ENCODE peak calls at places on chromosomes 13 and 19, in six cellular contexts. K is breast epithelium; S is tibial artery; P is CD4-positive, CD25-positive, alpha-beta regulatory T cell; N is sigmoid colon; R is neuronal stem cell. B is an unnamed sample. For H3K27me3, the result is how much of the 10 kb centered on the place peaks cover.

GRCh38 chr13:73092831-73093230 is 34.0 kb downstream of the KLF5 start:
- DNase-seq in K (no peak), S (no peak), P (no peak), N (no peak), R (no peak), B (no peak)

GRCh38 chr19:2610637-2611482 is 91.6 kb downstream of the GNG7 start:
- DNase-seq in K (peak), S (peak), P (peak), N (peak), R (peak), B (peak)

GRCh38 chr13:61727714-61728275 is 312.1 kb upstream of the PCDH20 start:
- DNase-seq in K (no peak), S (no peak), P (no peak), N (no peak), R (no peak), B (no peak)

GRCh38 chr13:110499621-110500281 is 61.8 kb downstream of the RAB20 start:
- DNase-seq in K (no peak), S (no peak), P (no peak), N (no peak), R (no peak), B (no peak)

GRCh38 chr13:19888799-19889198 is 25.4 kb upstream of the ZMYM5 start:
- DNase-seq in K (no peak), S (no peak), P (no peak), N (no peak), R (no peak), B (no peak)

GRCh38 chr13:54162069-54162468 is 1133.5 kb downstream of the OLFM4 start:
- DNase-seq in K (no peak), S (no peak), P (no peak), N (no peak), R (no peak), B (no peak)

GRCh38 chr19:8611890-8612806 is 1.6 kb upstream of the ADAMTS10 start:
- DNase-seq in K (no peak), S (peak), P (no peak), N (peak), R (no peak), B (no peak)

GRCh38 chr19:46480409-46480808 is 9.0 kb upstream of the PNMA8A start:
- DNase-seq in K (no peak), S (no peak), P (no peak), N (peak), R (no peak), B (no peak)

GRCh38 chr19:6213266-6213595 is 66.5 kb downstream of the MLLT1 start:
- DNase-seq in K (no peak), S (no peak), P (no peak), N (no peak), R (no peak), B (no peak)

GRCh38 chr13:78372581-78372980 is 230.8 kb downstream of the POU4F1 start:
- DNase-seq in K (no peak), S (no peak), P (no peak), N (no peak), R (no peak), B (no peak)

GRCh38 chr19:14166448-14166847 is 30.1 kb upstream of the ASF1B start:
- DNase-seq in K (no peak), S (no peak), P (no peak), N (no peak), R (no peak), B (no peak)

GRCh38 chr19:17757125-17757524 is 5.8 kb downstream of the FCHO1 start:
- DNase-seq in K (peak), S (peak), P (no peak), N (peak), R (no peak), B (no peak)

GRCh38 chr13:113483504-113484287 is 6.8 kb downstream of the DCUN1D2 start:
- DNase-seq in K (no peak), S (no peak), P (no peak), N (no peak), R (no peak), B (no peak)

GRCh38 chr19:14405758-14406644 is 13.1 kb downstream of the DDX39A start:
- DNase-seq in K (peak), S (peak), P (peak), N (peak), R (peak), B (peak)

GRCh38 chr19:45667620-45668341 is at the start of gene GIPR:
- DNase-seq in K (no peak), S (no peak), P (peak), N (no peak), R (no peak), B (peak)

GRCh38 chr13:106295971-106296370 is 239.5 kb downstream of the EFNB2 start:
- DNase-seq in K (no peak), S (no peak), P (no peak), N (no peak), R (no peak), B (no peak)

GRCh38 chr13:21675095-21676007 is 4.5 kb downstream of the FGF9 start:
- DNase-seq in K (no peak), S (no peak), P (peak), N (peak), R (peak), B (no peak)

GRCh38 chr19:10643968-10644290 is 10.2 kb upstream of the ILF3 start:
- DNase-seq in K (no peak), S (no peak), P (no peak), N (no peak), R (no peak), B (no peak)

GRCh38 chr13:83378901-83379300 is 503.4 kb downstream of the SLITRK1 start:
- DNase-seq in K (no peak), S (no peak), P (no peak), N (no peak), R (no peak), B (no peak)

GRCh38 chr13:22461854-22462565 is 718.8 kb upstream of the SGCG start:
- DNase-seq in K (no peak), S (no peak), P (no peak), N (no peak), R (no peak), B (no peak)

GRCh38 chr19:41218249-41218614 is 791 bp upstream of the AXL start:
- DNase-seq in K (no peak), S (no peak), P (no peak), N (no peak), R (no peak), B (no peak)

GRCh38 chr19:9494096-9494495 is 4.3 kb downstream of the ZNF560 start:
- DNase-seq in K (no peak), S (no peak), P (no peak), N (no peak), R (no peak), B (no peak)

GRCh38 chr19:782195-783043 is 14.8 kb upstream of the PTBP1 start:
- DNase-seq in K (no peak), S (no peak), P (no peak), N (no peak), R (peak), B (peak)

GRCh38 chr13:59345316-59345715 is 818.4 kb downstream of the DIAPH3 start:
- DNase-seq in K (no peak), S (no peak), P (no peak), N (peak), R (no peak), B (no peak)

GRCh38 chr19:1251503-1252220 is 3.3 kb downstream of the MIDN start:
- DNase-seq in K (no peak), S (peak), P (peak), N (peak), R (no peak), B (peak)

GRCh38 chr19:35717665-35718344 is at the start of gene KMT2B:
- DNase-seq in K (no peak), S (no peak), P (no peak), N (peak), R (no peak), B (peak)

GRCh38 chr13:23621316-23621645 is 51.1 kb downstream of the TNFRSF19 start:
- DNase-seq in K (no peak), S (no peak), P (no peak), N (no peak), R (no peak), B (peak)

GRCh38 chr13:113915012-113915763 is 51.3 kb upstream of the GAS6 start:
- DNase-seq in K (peak), S (no peak), P (no peak), N (no peak), R (no peak), B (no peak)

GRCh38 chr19:48287748-48288147 is 17.9 kb downstream of the ZNF114 start:
- DNase-seq in K (no peak), S (no peak), P (no peak), N (no peak), R (no peak), B (no peak)

GRCh38 chr19:14091086-14091884 is 734 bp upstream of the SAMD1 start:
- DNase-seq in K (no peak), S (peak), P (peak), N (no peak), R (peak), B (peak)

GRCh38 chr13:44050450-44051063 is 170.9 kb downstream of the LACC1 start:
- DNase-seq in K (no peak), S (no peak), P (no peak), N (no peak), R (no peak), B (peak)

GRCh38 chr19:2188708-2189385 is 25.1 kb downstream of the DOT1L start:
- DNase-seq in K (no peak), S (no peak), P (no peak), N (no peak), R (no peak), B (no peak)

GRCh38 chr13:89401209-89401810 is 1730.1 kb downstream of the SLITRK5 start:
- DNase-seq in K (no peak), S (no peak), P (no peak), N (no peak), R (no peak), B (no peak)

GRCh38 chr13:23433171-23434153 is at the start of gene SACS:
- DNase-seq in K (no peak), S (no peak), P (no peak), N (peak), R (peak), B (peak)

GRCh38 chr13:51818276-51818675 is 14.3 kb upstream of the DHRS12 start:
- DNase-seq in K (no peak), S (peak), P (no peak), N (peak), R (no peak), B (no peak)

DNA sequence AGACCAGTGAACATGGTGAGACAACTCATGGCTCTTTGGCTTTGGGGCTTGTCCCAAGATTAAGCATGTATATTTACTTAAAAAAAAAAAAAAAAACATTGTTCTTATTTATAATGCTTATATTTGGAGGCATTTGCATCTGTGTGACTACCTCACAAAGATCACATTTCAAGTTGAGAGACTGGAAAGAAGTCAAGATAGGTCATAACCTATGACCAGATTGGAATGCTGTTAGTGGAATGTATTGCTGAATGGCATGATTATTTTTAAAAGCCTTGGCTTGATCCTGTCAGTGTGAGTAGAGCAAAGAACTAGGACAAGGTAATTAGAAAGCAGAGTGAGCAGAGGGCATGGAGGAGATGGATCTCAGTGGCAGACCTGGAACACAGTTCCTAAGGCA is 214.6 kb downstream of the OXGR1 start:
- DNase-seq in K (no peak), S (no peak), P (no peak), N (no peak), R (no peak), B (no peak)
- H3K27me3 ChIP-seq in K (under half), S (under half), P (under half), N (under half), R (under half), B (under half)

GRCh38 chr13:27917121-27917947 is 2.5 kb upstream of the PDX1 start:
- DNase-seq in K (no peak), S (no peak), P (no peak), N (no peak), R (peak), B (peak)
- H3K27me3 ChIP-seq in K (half or more), S (half or more), P (under half), N (half or more), R (half or more), B (under half)

GRCh38 chr13:112358156-112358555 is 18.0 kb upstream of the SPACA7 start:
- DNase-seq in K (no peak), S (no peak), P (no peak), N (no peak), R (no peak), B (no peak)
- H3K27me3 ChIP-seq in K (under half), S (under half), P (under half), N (under half), R (under half), B (under half)

DNA sequence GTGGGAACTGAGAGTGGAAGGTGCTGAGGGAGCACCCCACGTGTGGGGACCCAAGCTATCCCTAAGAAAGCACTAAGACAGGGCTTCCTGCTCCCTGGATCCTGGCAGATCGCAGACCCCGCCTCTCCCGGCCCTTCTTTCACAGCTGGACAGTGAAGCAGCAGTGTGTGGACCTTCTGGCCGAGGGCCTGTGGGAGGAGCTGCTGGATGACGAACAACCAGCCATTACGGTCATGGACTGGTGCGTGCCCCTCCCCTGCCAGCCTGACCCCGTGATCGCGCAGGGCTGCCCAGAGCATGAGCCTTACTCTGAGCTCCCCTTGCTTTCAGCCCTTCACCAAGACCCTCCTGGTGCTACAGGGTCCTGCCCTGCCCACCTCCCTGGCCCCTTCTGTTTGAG is 2.3 kb downstream of the NCCRP1 start:
- DNase-seq in K (no peak), S (no peak), P (no peak), N (peak), R (no peak), B (no peak)
- H3K27me3 ChIP-seq in K (half or more), S (half or more), P (under half), N (half or more), R (half or more), B (under half)

GRCh38 chr13:45786293-45786920 is 65.1 kb downstream of the SIAH3 start:
- DNase-seq in K (no peak), S (no peak), P (no peak), N (no peak), R (no peak), B (no peak)

GRCh38 chr13:45782327-45783045 is 69.1 kb downstream of the SIAH3 start:
- DNase-seq in K (no peak), S (no peak), P (no peak), N (no peak), R (no peak), B (no peak)

GRCh38 chr13:45783346-45784043 is 68.1 kb downstream of the SIAH3 start:
- DNase-seq in K (no peak), S (no peak), P (no peak), N (no peak), R (no peak), B (no peak)

GRCh38 chr13:45781553-45782326 is 69.8 kb downstream of the SIAH3 start:
- DNase-seq in K (no peak), S (peak), P (no peak), N (peak), R (no peak), B (no peak)

DNA sequence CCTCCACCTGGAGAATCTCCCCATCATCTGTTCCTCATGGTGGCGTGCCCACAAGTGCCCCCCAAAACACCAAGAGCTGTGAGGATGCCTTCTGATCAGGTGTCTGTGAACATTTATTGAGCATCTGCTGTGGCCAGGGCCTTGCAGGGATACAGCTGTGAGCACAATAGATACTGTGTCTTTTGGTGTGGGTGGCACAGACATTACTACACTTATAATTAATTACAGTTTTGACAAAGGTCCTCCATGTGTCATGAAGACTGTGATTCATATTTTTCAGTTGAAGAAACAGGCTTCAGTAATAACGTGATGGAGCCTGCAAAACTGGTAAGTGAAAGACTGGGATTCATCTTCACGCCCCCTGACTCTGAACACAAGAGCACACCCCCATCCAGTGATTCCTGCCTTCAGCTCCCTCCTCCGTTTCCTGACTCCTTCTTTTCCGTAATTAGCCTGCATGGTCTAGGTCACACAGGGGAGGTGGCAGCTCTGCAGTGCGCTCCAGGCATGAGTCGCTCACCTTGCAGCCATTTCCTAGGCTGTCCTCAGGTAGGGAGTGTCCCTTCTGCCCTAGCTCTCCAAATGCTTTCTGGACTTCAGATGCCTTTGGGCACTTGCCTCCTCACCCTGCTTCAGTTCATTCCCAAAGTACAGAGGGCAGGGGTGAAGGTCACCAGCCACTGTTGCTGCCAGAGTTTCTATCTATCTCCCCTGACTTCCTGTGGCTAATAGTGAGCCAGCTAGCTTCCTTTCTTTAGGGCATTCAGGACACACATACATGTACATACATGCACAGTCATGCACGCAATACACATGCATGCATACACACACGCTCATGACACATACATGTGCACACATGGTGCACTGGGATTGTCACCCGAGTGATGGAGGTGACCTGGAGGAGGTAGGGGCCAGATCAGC is 66.5 kb downstream of the SIAH3 start:
- DNase-seq in K (no peak), S (no peak), P (no peak), N (no peak), R (no peak), B (no peak)
- H3K27me3 ChIP-seq in K (under half), S (under half), P (under half), N (under half), R (under half), B (under half)

GRCh38 chr19:54429176-54429495 is 13.9 kb downstream of the TTYH1 start:
- DNase-seq in K (no peak), S (no peak), P (no peak), N (no peak), R (no peak), B (no peak)
- H3K27me3 ChIP-seq in K (under half), S (half or more), P (under half), N (half or more), R (under half), B (under half)

GRCh38 chr19:13039211-13039789 is 44.0 kb downstream of the NFIX start:
- DNase-seq in K (no peak), S (no peak), P (no peak), N (no peak), R (no peak), B (no peak)

GRCh38 chr19:13037161-13037560 is 41.9 kb downstream of the NFIX start:
- DNase-seq in K (no peak), S (peak), P (no peak), N (no peak), R (no peak), B (no peak)

GRCh38 chr19:13036366-13036976 is 41.2 kb downstream of the NFIX start:
- DNase-seq in K (peak), S (peak), P (no peak), N (peak), R (no peak), B (peak)

GRCh38 chr19:13038306-13039210 is 43.3 kb downstream of the NFIX start:
- DNase-seq in K (no peak), S (no peak), P (no peak), N (no peak), R (no peak), B (no peak)

DNA sequence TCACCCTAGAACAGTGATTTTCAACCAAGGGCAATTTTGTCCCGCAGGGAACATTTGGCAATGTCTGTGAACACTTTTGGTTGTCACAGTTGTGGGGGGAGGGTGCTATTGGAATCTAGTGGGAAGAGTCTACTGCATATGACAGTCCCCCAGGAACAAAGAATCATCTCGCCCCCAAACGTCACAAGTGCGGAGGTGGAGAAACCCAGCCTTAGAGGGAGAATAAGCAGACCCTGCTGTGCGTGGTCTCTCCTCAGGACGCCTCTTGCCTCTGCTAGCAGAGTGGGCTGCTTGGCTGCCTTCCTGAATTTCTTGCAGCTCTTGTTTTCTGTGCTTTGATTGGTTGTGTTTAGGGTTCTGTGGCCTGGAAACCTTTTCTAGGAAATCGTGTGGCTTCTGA is 42.4 kb downstream of the NFIX start:
- DNase-seq in K (no peak), S (no peak), P (no peak), N (no peak), R (no peak), B (no peak)
- H3K27me3 ChIP-seq in K (under half), S (under half), P (under half), N (under half), R (half or more), B (under half)

DNA sequence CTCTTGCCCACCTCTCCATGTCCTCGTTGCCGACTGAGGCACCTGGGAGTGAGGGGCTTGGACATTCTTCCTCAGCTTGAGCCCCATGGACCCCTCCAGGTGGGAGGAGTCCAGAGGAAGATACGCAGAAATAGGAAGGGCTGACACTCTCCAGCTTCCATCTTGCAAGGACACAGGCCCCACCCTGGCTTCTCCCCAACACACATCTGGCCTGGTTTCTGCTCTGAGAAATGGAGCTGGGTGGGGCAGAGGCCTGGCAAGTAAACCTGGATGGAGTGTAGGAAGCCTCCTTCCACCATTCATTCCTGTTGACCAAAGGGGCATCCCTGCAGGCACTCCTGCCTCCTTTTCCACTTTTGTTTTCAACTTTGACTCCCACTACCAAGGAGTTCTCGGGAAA is 50.5 kb downstream of the NFIX start:
- DNase-seq in K (no peak), S (no peak), P (no peak), N (no peak), R (no peak), B (no peak)
- H3K27me3 ChIP-seq in K (under half), S (under half), P (under half), N (under half), R (half or more), B (under half)

GRCh38 chr13:94415484-94415883 is 64.0 kb downstream of the DCT start:
- DNase-seq in K (no peak), S (no peak), P (no peak), N (no peak), R (no peak), B (no peak)

GRCh38 chr13:94412870-94413269 is 66.6 kb downstream of the DCT start:
- DNase-seq in K (no peak), S (no peak), P (no peak), N (no peak), R (no peak), B (no peak)

GRCh38 chr13:94413545-94413944 is 65.9 kb downstream of the DCT start:
- DNase-seq in K (no peak), S (no peak), P (no peak), N (no peak), R (no peak), B (no peak)

GRCh38 chr13:94411747-94412146 is 67.7 kb downstream of the DCT start:
- DNase-seq in K (no peak), S (no peak), P (no peak), N (no peak), R (no peak), B (no peak)

GRCh38 chr13:94414141-94414540 is 65.3 kb downstream of the DCT start:
- DNase-seq in K (no peak), S (no peak), P (no peak), N (no peak), R (no peak), B (no peak)
- H3K27me3 ChIP-seq in K (under half), S (under half), P (under half), N (under half), R (under half), B (under half)